ENCODE peak calls at places on chromosomes 3 and 15, in six cellular contexts. S, W, H, L, C and J are unnamed samples.

GRCh38 chr3:49513494-49514179 is 40.6 kb upstream of the BSN start:
- DNase-seq in C (no peak), H (no peak), W (no peak), S (no peak), L (no peak), J (no peak)

GRCh38 chr3:94069242-94069813 is 6.5 kb downstream of the NSUN3 start:
- DNase-seq in W (no peak), C (no peak), S (peak; percentile 3), H (no peak), L (no peak), J (no peak)

GRCh38 chr3:99473321-99473751 is 165.1 kb upstream of the COL8A1 start:
- DNase-seq in L (no peak), S (no peak), H (no peak), W (no peak), C (no peak), J (no peak)

GRCh38 chr3:181075098-181075497 is 85.6 kb upstream of the DNAJC19 start:
- DNase-seq in W (no peak), S (no peak), H (no peak), C (no peak), L (no peak), J (no peak)

GRCh38 chr3:110799236-110799635 is 272.4 kb upstream of the NECTIN3 start:
- DNase-seq in W (no peak), H (no peak), L (no peak), C (no peak), S (no peak), J (no peak)

GRCh38 chr3:144864646-144865045 is 893.0 kb downstream of the DIPK2A start:
- DNase-seq in L (no peak), S (no peak), C (no peak), H (no peak), W (no peak), J (no peak)

GRCh38 chr3:47512416-47513124 is 942 bp downstream of the ELP6 start:
- DNase-seq in W (no peak), L (no peak), H (no peak), C (peak; percentile 54), S (no peak), J (no peak)

GRCh38 chr15:59437777-59438574 is at the start of gene FAM81A:
- DNase-seq in W (no peak), H (peak; percentile 95), L (no peak), C (peak; percentile 3), S (no peak), J (peak; percentile 93)

GRCh38 chr3:184262166-184262926 is 993 bp upstream of the CAMK2N2 start:
- DNase-seq in C (no peak), W (no peak), H (no peak), L (no peak), S (no peak), J (no peak)

GRCh38 chr3:152539191-152539764 is 270.5 kb downstream of the MBNL1 start:
- DNase-seq in W (no peak), H (no peak), C (no peak), L (no peak), S (peak; percentile 9), J (no peak)

GRCh38 chr3:113277414-113277813 is 66.1 kb downstream of the BOC start:
- DNase-seq in H (no peak), W (peak; percentile 26), L (no peak), S (no peak), C (no peak), J (no peak)

GRCh38 chr15:89399390-89400120 is 64.9 kb upstream of the POLG start:
- DNase-seq in W (no peak), C (peak; percentile 79), H (peak; percentile 75), S (no peak), L (no peak), J (peak; percentile 74)

GRCh38 chr3:108131795-108132134 is 40.9 kb upstream of the CD47 start:
- DNase-seq in C (no peak), L (no peak), W (no peak), H (no peak), S (no peak), J (no peak)

GRCh38 chr15:48515497-48515896 is 130.0 kb downstream of the FBN1 start:
- DNase-seq in W (no peak), L (no peak), C (no peak), H (no peak), S (no peak), J (no peak)

GRCh38 chr15:38453971-38454686 is at the start of gene FAM98B:
- DNase-seq in L (peak; percentile 64), W (peak; percentile 62), S (peak; percentile 73), C (peak; percentile 93), H (peak; percentile 63), J (peak; percentile 53)
- TF ChIP-seq POLR2A in L (peak; percentile 87), W (peak; percentile 94), S (peak; percentile 91), C (peak; percentile 96), H (peak; percentile 92), J (peak; percentile 92)

GRCh38 chr3:140219161-140219745 is 284.3 kb downstream of the CLSTN2 start:
- DNase-seq in H (no peak), S (no peak), C (no peak), L (no peak), W (no peak), J (no peak)

GRCh38 chr3:140219923-140220452 is 285.0 kb downstream of the CLSTN2 start:
- DNase-seq in L (no peak), C (peak; percentile 22), H (no peak), W (no peak), S (no peak), J (peak; percentile 6)

DNA sequence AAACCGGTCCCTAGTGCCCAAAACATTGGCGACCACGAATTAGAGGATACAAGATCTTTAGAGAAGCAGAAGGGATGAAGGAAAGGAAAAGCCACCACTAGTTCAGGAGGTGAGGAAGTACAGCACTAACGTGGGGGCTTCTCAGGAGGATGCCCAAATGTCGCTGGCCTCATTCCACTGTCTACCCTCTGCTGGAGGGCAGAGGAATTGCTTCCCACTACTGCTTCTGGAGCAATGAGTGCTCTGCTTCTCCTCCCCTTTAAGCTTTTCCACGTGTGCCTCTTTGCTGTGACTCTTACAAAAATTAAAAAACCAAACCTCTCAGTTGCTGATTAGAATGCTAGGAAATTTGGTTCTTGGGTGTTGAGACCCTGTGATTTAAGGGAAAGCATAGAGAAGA is 281.3 kb downstream of the CLSTN2 start:
- DNase-seq in W (no peak), C (peak; percentile 27), L (no peak), H (peak; percentile 3), S (no peak), J (no peak)
- TF ChIP-seq TAF1 in W (no peak), C (no peak), L (no peak), H (no peak), S (no peak), J (no peak)

GRCh38 chr15:84755736-84756527 is 7.5 kb downstream of the ZNF592 start:
- DNase-seq in S (no peak), W (no peak), C (no peak), L (no peak), H (no peak), J (no peak)
- TF ChIP-seq POLR2A in S (no peak), W (no peak), C (no peak), L (no peak), H (no peak), J (no peak)

GRCh38 chr3:15647629-15648167 is 46.2 kb downstream of the BTD start:
- DNase-seq in C (no peak), L (no peak), H (peak; percentile 38), W (peak; percentile 94), S (no peak), J (peak; percentile 47)
- TF ChIP-seq TAF1 in C (no peak), L (no peak), H (no peak), W (peak; percentile 39), S (no peak), J (no peak)